ENCODE peak calls at places on chromosomes 16 and 17, in seven cellular contexts. M is neural progenitor cell, S is fibroblast of lung, P is GM23248, N is PC-9, R is H1, B is GM23338. E is an unnamed sample. For H3K36me3, the result is how much of the 10 kb centered on the place peaks cover.

GRCh38 chr17:80789356-80789902 is 202.2 kb upstream of the CHMP6 start:
- DNase-seq in N (peak), M (no peak), S (peak), B (no peak), R (no peak), P (peak), E (peak)

GRCh38 chr17:2684549-2684948 is 27.0 kb downstream of the CLUH start:
- DNase-seq in B (no peak), M (peak), S (no peak), N (no peak), P (no peak), R (no peak), E (no peak)

GRCh38 chr16:75222271-75222783 is 3.5 kb downstream of the CTRB1 start:
- DNase-seq in M (no peak), S (no peak), P (peak), N (no peak), R (no peak), B (peak), E (no peak)

GRCh38 chr17:81246679-81247338 is 7.7 kb downstream of the NDUFAF8 start:
- DNase-seq in N (no peak), R (no peak), P (no peak), M (no peak), B (no peak), S (no peak), E (no peak)

GRCh38 chr17:47733414-47734288 is 615 bp downstream of the TBX21 start:
- DNase-seq in M (peak), P (peak), S (no peak), B (peak), R (no peak), N (no peak), E (no peak)

GRCh38 chr17:31310260-31310659 is 3.6 kb downstream of the EVI2B start:
- DNase-seq in N (no peak), M (no peak), R (no peak), S (no peak), P (no peak), B (no peak), E (no peak)

GRCh38 chr16:3637371-3637923 is 17.0 kb upstream of the DNASE1 start:
- DNase-seq in S (no peak), P (no peak), N (no peak), R (no peak), B (peak), M (no peak), E (peak)

GRCh38 chr17:57242148-57242547 is 14.2 kb upstream of the MSI2 start:
- DNase-seq in P (no peak), N (no peak), S (no peak), R (no peak), B (no peak), M (no peak), E (no peak)

GRCh38 chr17:80283116-80283852 is 22.6 kb downstream of the RNF213 start:
- DNase-seq in M (no peak), N (no peak), S (no peak), B (no peak), R (no peak), P (no peak), E (no peak)

GRCh38 chr17:8019665-8020064 is 17.2 kb downstream of the GUCY2D start:
- DNase-seq in P (peak), M (no peak), R (no peak), S (no peak), N (peak), B (no peak), E (no peak)

GRCh38 chr17:49703557-49704277 is 4.0 kb downstream of the SLC35B1 start:
- DNase-seq in B (peak), P (peak), M (peak), S (peak), N (peak), R (no peak), E (peak)

GRCh38 chr16:19419691-19420060 is 2.0 kb downstream of the TMC5 start:
- DNase-seq in S (peak), R (no peak), M (no peak), P (peak), B (no peak), N (peak), E (no peak)

GRCh38 chr17:8965394-8966168 is at the start of gene PIK3R5:
- DNase-seq in B (peak), M (peak), P (no peak), N (no peak), S (no peak), R (peak), E (no peak)

GRCh38 chr17:47702391-47702995 is 8.5 kb downstream of the TBKBP1 start:
- DNase-seq in B (no peak), P (no peak), R (no peak), N (no peak), S (no peak), M (no peak), E (no peak)

GRCh38 chr16:67470314-67470713 is 10.6 kb downstream of the ATP6V0D1 start:
- DNase-seq in S (no peak), R (no peak), M (no peak), B (no peak), P (no peak), N (no peak), E (no peak)

GRCh38 chr16:55294947-55295346 is 29.1 kb upstream of the IRX6 start:
- DNase-seq in B (no peak), S (no peak), N (no peak), R (no peak), M (peak), P (peak), E (no peak)

GRCh38 chr16:73171380-73171779 is 123.5 kb upstream of the ZFHX3 start:
- DNase-seq in M (no peak), B (no peak), P (no peak), R (no peak), N (no peak), S (no peak), E (no peak)

GRCh38 chr17:38750312-38751121 is 2.0 kb upstream of the PSMB3 start:
- DNase-seq in B (peak), S (no peak), M (peak), R (peak), P (peak), N (no peak), E (peak)

GRCh38 chr16:15996432-15997109 is 47.2 kb downstream of the ABCC1 start:
- DNase-seq in R (no peak), N (peak), P (peak), M (no peak), B (no peak), S (peak), E (no peak)

GRCh38 chr17:4160294-4160859 is 17.4 kb downstream of the CYB5D2 start:
- DNase-seq in S (no peak), P (no peak), M (no peak), R (no peak), B (no peak), N (no peak), E (no peak)

GRCh38 chr17:83176272-83176955 is 97.0 kb downstream of the METRNL start:
- DNase-seq in S (no peak), N (no peak), M (no peak), B (no peak), R (peak), P (no peak), E (no peak)

GRCh38 chr16:78973041-78973440 is 627.5 kb downstream of the MAF start:
- DNase-seq in B (no peak), P (no peak), M (no peak), N (no peak), S (no peak), R (no peak), E (no peak)

GRCh38 chr16:53282975-53283946 is 151.0 kb upstream of the RBL2 start:
- DNase-seq in B (peak), S (peak), P (peak), R (no peak), N (no peak), M (peak), E (peak)

GRCh38 chr16:85992779-85993178 is 93.8 kb downstream of the IRF8 start:
- DNase-seq in S (no peak), R (no peak), P (no peak), M (no peak), B (no peak), N (no peak), E (no peak)

GRCh38 chr16:75007443-75007842 is 8.6 kb downstream of the ZNRF1 start:
- DNase-seq in N (no peak), B (no peak), M (no peak), R (no peak), S (no peak), P (no peak), E (no peak)

GRCh38 chr17:57210224-57210553 is 46.1 kb upstream of the MSI2 start:
- DNase-seq in R (no peak), B (no peak), N (no peak), P (peak), M (no peak), S (no peak), E (no peak)

GRCh38 chr17:45004388-45004787 is 36.3 kb upstream of the C1QL1 start:
- DNase-seq in B (no peak), S (no peak), N (no peak), P (no peak), M (no peak), R (no peak), E (no peak)

GRCh38 chr17:37551788-37552187 is 57.4 kb downstream of the SYNRG start:
- DNase-seq in S (no peak), B (no peak), M (no peak), P (peak), N (no peak), R (no peak), E (no peak)

GRCh38 chr17:59062509-59062908 is 44.2 kb downstream of the TRIM37 start:
- DNase-seq in P (no peak), M (no peak), N (no peak), S (no peak), B (no peak), R (no peak), E (no peak)

DNA sequence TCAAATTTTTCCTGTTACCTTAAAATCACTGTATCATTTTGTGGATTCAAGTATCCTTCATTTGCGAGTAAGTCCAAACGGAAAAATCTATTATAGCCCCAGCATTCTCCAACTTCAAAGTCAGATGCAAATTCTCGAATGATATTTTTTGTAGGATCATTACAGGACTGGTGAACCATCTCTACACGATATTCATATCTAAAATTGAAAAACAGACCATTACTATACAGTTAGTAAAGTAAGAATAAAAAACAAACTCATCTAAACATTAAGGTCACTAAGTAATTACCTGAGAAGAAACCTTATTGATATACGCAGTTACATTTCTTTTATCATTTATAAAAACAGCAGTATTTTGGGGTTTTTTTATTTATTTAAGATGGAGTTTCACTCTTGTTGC is 49.8 kb downstream of the TRIM37 start:
- DNase-seq in P (no peak), S (no peak), N (no peak), B (no peak), R (no peak), M (no peak), E (no peak)
- H3K36me3 ChIP-seq in P (under half), S (under half), N (under half), B (under half), R (under half), M (under half), E (under half)

DNA sequence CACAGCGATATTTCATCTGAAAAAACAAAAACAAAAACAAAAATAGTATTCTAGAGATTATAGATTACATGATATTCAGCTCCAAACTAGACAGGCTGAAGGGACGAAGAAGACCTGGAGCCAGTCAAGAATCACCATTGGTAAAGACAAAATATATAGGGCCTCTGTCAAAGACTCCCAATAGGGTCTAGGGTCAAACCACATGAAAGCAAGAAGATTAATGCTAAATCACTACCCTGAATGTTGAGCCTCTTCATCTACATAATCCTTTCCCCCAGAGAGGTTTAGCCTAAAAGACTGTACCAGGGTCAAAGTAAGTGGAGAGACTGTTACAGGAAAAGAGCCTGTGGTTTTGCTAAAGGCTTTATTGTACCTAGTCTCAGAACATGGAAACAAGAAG is 10.8 kb upstream of the NME1 start:
- DNase-seq in R (no peak), P (no peak), S (no peak), N (no peak), M (no peak), B (no peak), E (no peak)
- H3K4me3 ChIP-seq in R (no peak), P (no peak), S (no peak), N (no peak), M (no peak), B (no peak), E (no peak)

GRCh38 chr16:54284931-54285413 is 1.6 kb downstream of the IRX3 start:
- DNase-seq in N (no peak), R (peak), S (no peak), P (peak), B (peak), M (peak), E (peak)

GRCh38 chr16:54283735-54284318 is 2.8 kb downstream of the IRX3 start:
- DNase-seq in B (peak), M (peak), S (no peak), P (no peak), R (peak), N (no peak), E (peak)

GRCh38 chr16:54282923-54283734 is 3.5 kb downstream of the IRX3 start:
- DNase-seq in S (no peak), B (peak), M (peak), P (no peak), R (peak), N (no peak), E (no peak)

GRCh38 chr16:54285414-54286066 is 1.0 kb downstream of the IRX3 start:
- DNase-seq in B (peak), M (peak), N (peak), P (peak), R (no peak), S (no peak), E (peak)

DNA sequence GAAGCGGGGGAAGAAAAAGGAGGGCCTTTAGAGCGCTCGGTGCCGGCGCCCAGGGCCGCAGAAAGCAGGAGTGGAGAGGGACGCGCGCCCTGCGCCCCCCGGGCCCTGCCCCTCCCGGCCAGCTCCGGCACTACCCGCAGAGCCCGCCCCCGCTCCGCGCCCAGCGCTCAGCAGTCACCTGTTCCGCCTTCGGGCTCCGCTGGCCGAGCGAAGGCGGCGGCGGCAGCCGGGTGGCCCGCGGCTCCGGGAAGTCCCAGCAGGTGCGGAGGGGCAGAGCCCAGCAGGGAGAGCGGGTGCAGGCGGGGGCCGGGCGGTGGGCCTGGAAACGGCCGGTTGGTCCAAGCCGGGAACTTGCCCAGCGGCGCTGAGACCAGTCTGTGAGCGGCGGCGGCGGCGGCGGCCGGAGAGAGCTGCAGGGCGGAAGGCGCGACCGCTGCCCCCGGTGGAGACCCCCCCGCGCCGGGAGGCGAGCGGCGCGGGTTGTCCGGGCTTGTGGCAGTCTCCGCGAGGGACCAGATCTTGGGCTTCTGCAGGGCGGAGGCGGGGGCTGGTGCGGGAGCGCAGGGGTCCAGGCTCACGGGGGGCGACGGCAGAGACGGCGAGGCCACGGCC is 2.2 kb downstream of the IRX3 start:
- DNase-seq in S (no peak), N (peak), R (peak), M (peak), B (peak), P (peak), E (no peak)
- TF ChIP-seq EZH2 in S (no peak), N (no peak), R (peak), M (no peak), B (peak), P (no peak), E (no peak)

GRCh38 chr17:59684967-59685366 is 22.3 kb downstream of the PTRH2 start:
- DNase-seq in N (no peak), S (no peak), B (no peak), M (no peak), P (no peak), R (no peak), E (no peak)
- H3K36me3 ChIP-seq in N (half or more), S (under half), B (half or more), M (under half), P (half or more), R (half or more), E (half or more)

DNA sequence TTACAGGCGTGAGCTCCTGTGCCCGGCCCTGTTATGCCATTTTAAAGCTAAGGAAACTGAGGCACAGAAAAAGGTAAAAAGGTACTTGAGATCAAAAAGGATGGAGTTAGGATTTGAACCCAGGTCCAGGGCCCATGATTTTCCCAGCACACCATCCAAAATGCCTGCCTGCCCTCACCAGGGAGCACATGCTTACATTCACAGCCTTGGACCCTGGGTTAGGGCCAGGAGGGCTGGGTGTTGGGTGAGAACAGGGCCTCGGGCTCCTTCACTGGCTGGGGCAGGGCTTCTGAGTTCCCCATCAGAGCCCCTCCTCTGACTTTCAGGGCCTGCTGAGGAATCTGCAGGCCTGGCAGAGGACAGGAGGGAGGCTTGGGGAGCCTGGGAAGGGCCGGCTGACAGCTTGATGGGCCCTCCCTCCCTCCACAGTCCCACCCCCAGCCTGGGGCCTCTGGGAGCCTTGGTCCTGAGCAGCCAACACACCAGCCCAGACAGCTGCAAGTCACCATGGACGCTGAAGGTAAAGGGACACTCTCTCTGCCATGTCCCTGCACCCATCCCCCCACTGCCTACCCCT is at the start of gene QPRT:
- DNase-seq in P (no peak), M (peak), R (peak), B (peak), S (peak), N (peak), E (peak)
- H3K4me3 ChIP-seq in P (no peak), M (peak), R (peak), B (peak), S (peak), N (peak), E (peak)

GRCh38 chr17:73750975-73751374 is 106.7 kb upstream of the SDK2 start:
- DNase-seq in B (no peak), S (no peak), P (no peak), R (no peak), M (no peak), N (no peak), E (no peak)

GRCh38 chr17:73747221-73748002 is 103.2 kb upstream of the SDK2 start:
- DNase-seq in N (no peak), B (no peak), R (no peak), P (no peak), S (no peak), M (no peak), E (no peak)

GRCh38 chr17:73748521-73748920 is 104.3 kb upstream of the SDK2 start:
- DNase-seq in B (no peak), R (no peak), M (no peak), S (no peak), P (no peak), N (no peak), E (no peak)

GRCh38 chr17:73749337-73749807 is 105.1 kb upstream of the SDK2 start:
- DNase-seq in P (peak), B (no peak), S (no peak), M (no peak), R (no peak), N (no peak), E (no peak)

DNA sequence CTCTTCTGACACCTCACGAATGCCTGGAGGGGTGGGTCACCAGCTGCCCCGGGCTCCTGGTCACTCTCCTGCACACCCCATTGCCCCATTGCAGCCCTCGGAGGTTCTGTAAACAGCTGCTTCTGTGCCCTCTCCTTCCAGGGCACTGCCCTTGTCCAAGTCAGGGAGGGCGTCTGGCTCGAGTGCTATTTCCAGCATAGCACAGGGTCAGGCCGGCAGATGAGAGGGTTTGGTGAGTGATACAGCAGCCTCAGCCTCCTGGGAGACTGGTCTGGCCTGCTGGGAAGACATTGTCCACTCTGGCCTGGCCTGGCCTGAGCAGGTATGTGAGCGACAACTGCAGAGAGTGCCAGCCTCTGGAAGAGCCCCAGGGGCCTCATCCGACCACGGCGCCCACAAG is 105.7 kb upstream of the SDK2 start:
- DNase-seq in B (no peak), M (no peak), P (no peak), S (no peak), N (no peak), R (no peak), E (no peak)
- TF ChIP-seq EZH2 in B (no peak), M (no peak), P (no peak), S (no peak), N (no peak), R (no peak), E (no peak)

E was measured in A673.